ENCODE peak calls at places on chromosome 15, in six cellular contexts. V is fibroblast of lung, S is AG04450, G is adrenal gland, Y is colonic mucosa, O is tibial artery. Z is an unnamed sample.

GRCh38 chr15:52103217-52104207 is 9.1 kb downstream of the BCL2L10 start:
- DNase-seq in S (peak), G (peak), O (no peak), Y (no peak), V (peak), Z (no peak)

GRCh38 chr15:39409876-39410505 is 170.9 kb upstream of the THBS1 start:
- DNase-seq in S (no peak), O (no peak), Y (no peak), G (no peak), V (peak), Z (no peak)

GRCh38 chr15:69460481-69460880 is 7.9 kb downstream of the RPLP1 start:
- DNase-seq in G (no peak), V (no peak), S (no peak), O (no peak), Y (no peak), Z (no peak)

GRCh38 chr15:92817339-92817886 is 82.7 kb upstream of the CHD2 start:
- DNase-seq in Y (no peak), S (no peak), V (peak), G (no peak), O (no peak), Z (no peak)

GRCh38 chr15:91291673-91292072 is 191.6 kb downstream of the SV2B start:
- DNase-seq in Y (no peak), V (no peak), S (no peak), O (no peak), G (no peak), Z (no peak)

GRCh38 chr15:40789999-40790398 is 16.9 kb upstream of the ZFYVE19 start:
- DNase-seq in Y (no peak), O (no peak), S (no peak), G (no peak), V (no peak), Z (no peak)

GRCh38 chr15:31511707-31512310 is 185.2 kb downstream of the KLF13 start:
- DNase-seq in G (no peak), S (no peak), Y (no peak), V (no peak), O (no peak), Z (no peak)

GRCh38 chr15:25679492-25679891 is 183.6 kb downstream of the ATP10A start:
- DNase-seq in G (no peak), Y (no peak), V (no peak), S (no peak), O (peak), Z (no peak)

GRCh38 chr15:67777773-67778172 is 47.5 kb upstream of the SKOR1 start:
- DNase-seq in Y (no peak), G (no peak), V (no peak), S (no peak), O (no peak), Z (no peak)

GRCh38 chr15:96410175-96411055 is 79.9 kb downstream of the NR2F2 start:
- DNase-seq in O (no peak), V (no peak), G (no peak), S (no peak), Y (no peak), Z (no peak)

GRCh38 chr15:50698101-50698500 is 11.5 kb upstream of the TRPM7 start:
- DNase-seq in Y (no peak), S (no peak), G (no peak), O (no peak), V (no peak), Z (no peak)

GRCh38 chr15:29570121-29570930 is 251.9 kb downstream of the TJP1 start:
- DNase-seq in Y (peak), S (no peak), O (no peak), G (no peak), V (peak), Z (no peak)

GRCh38 chr15:80251505-80252280 is at the start of gene CTXND1:
- DNase-seq in Y (no peak), S (no peak), G (peak), V (no peak), O (no peak), Z (no peak)

GRCh38 chr15:27042230-27042629 is 71.2 kb downstream of the GABRG3 start:
- DNase-seq in V (no peak), O (no peak), G (no peak), S (no peak), Y (no peak), Z (no peak)

GRCh38 chr15:43251863-43252241 is 14.9 kb downstream of the TGM5 start:
- DNase-seq in G (no peak), Y (no peak), O (no peak), V (no peak), S (no peak), Z (no peak)

GRCh38 chr15:66707310-66708160 is 5.5 kb downstream of the SMAD6 start:
- DNase-seq in G (no peak), V (peak), O (peak), Y (peak), S (no peak), Z (no peak)

GRCh38 chr15:48653913-48654630 is 8.6 kb upstream of the FBN1 start:
- DNase-seq in S (no peak), O (no peak), G (no peak), Y (no peak), V (no peak), Z (no peak)

GRCh38 chr15:78325092-78325843 is 14.9 kb upstream of the CRABP1 start:
- DNase-seq in Y (no peak), S (no peak), G (no peak), O (no peak), V (peak), Z (no peak)

GRCh38 chr15:84402856-84403608 is 167.5 kb downstream of the GOLGA6L4 start:
- DNase-seq in O (no peak), G (no peak), S (no peak), V (no peak), Y (peak), Z (no peak)

GRCh38 chr15:70795311-70795665 is 31.9 kb upstream of the UACA start:
- DNase-seq in O (no peak), V (peak), G (no peak), Y (no peak), S (peak), Z (no peak)

GRCh38 chr15:65032823-65033537 is 3.5 kb upstream of the MTFMT start:
- DNase-seq in O (peak), G (peak), V (peak), Y (peak), S (no peak), Z (no peak)

GRCh38 chr15:56927816-56928215 is 9.4 kb downstream of the TCF12 start:
- DNase-seq in S (no peak), G (no peak), O (no peak), V (peak), Y (no peak), Z (no peak)

GRCh38 chr15:33032053-33032452 is 162.5 kb downstream of the FMN1 start:
- DNase-seq in O (no peak), Y (no peak), G (no peak), V (peak), S (no peak), Z (no peak)
- H3K27ac ChIP-seq in O (no peak), Y (no peak), G (no peak), V (no peak), S (no peak), Z (no peak)

GRCh38 chr15:63915888-63916731 is 82.4 kb upstream of the HERC1 start:
- DNase-seq in O (peak), Y (no peak), V (peak), S (no peak), G (no peak), Z (no peak)
- H3K27ac ChIP-seq in O (no peak), Y (no peak), V (no peak), S (no peak), G (no peak), Z (no peak)

DNA sequence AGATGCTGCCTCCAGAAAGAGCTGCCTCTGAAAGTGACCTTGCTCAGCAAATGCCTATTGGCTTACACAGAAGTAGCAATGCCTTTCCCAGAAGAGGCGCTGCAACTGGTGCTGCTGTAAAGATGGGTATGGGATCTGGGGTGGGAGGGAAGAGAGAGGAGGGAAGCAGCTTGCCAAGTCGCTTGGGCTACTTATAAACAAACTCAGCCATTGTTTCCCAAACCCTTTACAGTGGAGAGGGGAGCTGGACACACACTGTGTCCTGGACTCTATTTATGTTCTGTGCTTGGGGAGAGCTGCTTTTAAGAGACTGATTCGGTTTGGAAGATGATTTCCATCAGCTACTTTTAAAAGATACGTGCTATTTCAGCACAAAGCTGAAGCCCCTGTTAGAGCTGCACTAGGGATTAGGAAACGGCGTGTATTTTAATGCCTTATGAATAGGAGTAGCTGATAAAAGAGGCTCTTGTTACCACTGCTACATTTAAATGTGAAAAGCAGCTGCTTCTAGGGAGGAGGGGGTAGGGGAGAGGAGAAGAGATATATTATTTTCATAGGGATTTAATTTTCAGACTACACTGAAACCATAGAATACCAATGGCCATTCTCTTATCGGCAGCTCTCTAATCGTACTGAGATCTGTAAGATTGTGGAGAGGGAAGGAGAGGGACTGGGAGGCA is 440.6 kb downstream of the MCTP2 start:
- DNase-seq in S (peak), G (no peak), O (no peak), Y (no peak), V (peak), Z (no peak)
- H3K27ac ChIP-seq in S (no peak), G (no peak), O (peak), Y (no peak), V (no peak), Z (no peak)

GRCh38 chr15:74901612-74902063 is 5.0 kb downstream of the FAM219B start:
- DNase-seq in V (no peak), S (peak), O (peak), Y (peak), G (peak), Z (peak)
- H3K27ac ChIP-seq in V (no peak), S (peak), O (peak), Y (no peak), G (no peak), Z (peak)

Z was measured in SK-N-MC.